ENCODE peak calls at places on chromosomes 16 and 17, in four cellular contexts. G is thyroid gland, Y is BE2C, E is AG04450. N is an unnamed sample. For H3K9me3, the result is how much of the 10 kb centered on the place peaks cover.

GRCh38 chr17:28684963-28685362 is 23.0 kb downstream of the SUPT6H start:
- DNase-seq in G (peak), Y (peak), E (no peak), N (no peak)

GRCh38 chr17:64196626-64197025 is 66.4 kb downstream of the TEX2 start:
- DNase-seq in G (no peak), E (no peak), Y (no peak), N (no peak)

GRCh38 chr17:80254396-80255241 is 6.0 kb upstream of the RNF213 start:
- DNase-seq in E (peak), Y (no peak), G (peak), N (peak)

GRCh38 chr17:56009795-56010715 is 143.2 kb upstream of the ANKFN1 start:
- DNase-seq in G (no peak), E (no peak), Y (no peak), N (no peak)

GRCh38 chr16:27847030-27847550 is 216.4 kb downstream of the GSG1L start:
- DNase-seq in G (no peak), Y (no peak), E (no peak), N (no peak)

GRCh38 chr17:77802811-77803220 is 155.7 kb upstream of the TNRC6C start:
- DNase-seq in G (peak), E (no peak), Y (peak), N (no peak)

GRCh38 chr17:59001158-59001814 is 105.4 kb downstream of the TRIM37 start:
- DNase-seq in G (peak), Y (no peak), E (no peak), N (peak)

GRCh38 chr17:72167593-72167992 is 46.8 kb downstream of the SOX9 start:
- DNase-seq in E (no peak), G (no peak), Y (no peak), N (no peak)

GRCh38 chr17:50926523-50926922 is 60.4 kb upstream of the TOB1 start:
- DNase-seq in E (no peak), Y (no peak), G (no peak), N (no peak)

GRCh38 chr17:40532520-40533253 is 31.3 kb upstream of the TNS4 start:
- DNase-seq in E (no peak), Y (no peak), G (no peak), N (no peak)

GRCh38 chr17:1231456-1231855 is 38.8 kb upstream of the BHLHA9 start:
- DNase-seq in G (no peak), E (no peak), Y (no peak), N (no peak)

GRCh38 chr17:14428640-14429029 is 127.8 kb downstream of the HS3ST3B1 start:
- DNase-seq in G (no peak), Y (no peak), E (no peak), N (no peak)

GRCh38 chr16:7345423-7345822 is 12.8 kb downstream of the RBFOX1 start:
- DNase-seq in G (no peak), Y (no peak), E (no peak), N (no peak)

GRCh38 chr16:75552951-75553350 is 3.1 kb downstream of the TMEM231 start:
- DNase-seq in G (no peak), Y (no peak), E (no peak), N (no peak)

GRCh38 chr17:15250459-15250858 is 14.7 kb downstream of the PMP22 start:
- DNase-seq in Y (no peak), G (no peak), E (no peak), N (no peak)

GRCh38 chr16:57810197-57811024 is 8.1 kb upstream of the KIFC3 start:
- DNase-seq in E (no peak), G (peak), Y (no peak), N (peak)

GRCh38 chr17:915416-916201 is 64.0 kb downstream of the NXN start:
- DNase-seq in Y (no peak), G (peak), E (no peak), N (no peak)

GRCh38 chr17:62724398-62725146 is 83.5 kb downstream of the MARCHF10 start:
- DNase-seq in Y (no peak), G (no peak), E (no peak), N (peak)

GRCh38 chr17:37037590-37038155 is 88.9 kb downstream of the AATF start:
- DNase-seq in E (no peak), Y (no peak), G (no peak), N (no peak)

GRCh38 chr16:68232335-68232734 is 3.6 kb downstream of the ESRP2 start:
- DNase-seq in G (no peak), E (no peak), Y (no peak), N (no peak)

GRCh38 chr16:81686391-81687182 is 92.5 kb upstream of the PLCG2 start:
- DNase-seq in E (no peak), Y (no peak), G (no peak), N (no peak)

GRCh38 chr17:45332989-45333701 is 16.3 kb upstream of the MAP3K14 start:
- DNase-seq in Y (no peak), E (no peak), G (no peak), N (peak)

GRCh38 chr16:79589495-79590134 is 10.9 kb downstream of the MAF start:
- DNase-seq in E (no peak), Y (no peak), G (peak), N (no peak)

GRCh38 chr16:15450624-15451023 is 16.2 kb downstream of the BMERB1 start:
- DNase-seq in Y (no peak), E (no peak), G (no peak), N (no peak)

GRCh38 chr17:69539781-69540319 is 125.4 kb downstream of the MAP2K6 start:
- DNase-seq in E (peak), Y (no peak), G (peak), N (no peak)

GRCh38 chr17:51046527-51047384 is 73.9 kb downstream of the SPAG9 start:
- DNase-seq in Y (peak), G (peak), E (peak), N (no peak)

GRCh38 chr17:1907818-1908698 is 78.3 kb downstream of the RPA1 start:
- DNase-seq in Y (no peak), G (peak), E (no peak), N (peak)

GRCh38 chr17:47760409-47761140 is 27.5 kb downstream of the TBX21 start:
- DNase-seq in E (no peak), Y (no peak), G (no peak), N (no peak)

GRCh38 chr17:47762733-47763132 is 29.7 kb downstream of the TBX21 start:
- DNase-seq in G (no peak), Y (no peak), E (no peak), N (no peak)

GRCh38 chr17:47751471-47751870 is 18.4 kb downstream of the TBX21 start:
- DNase-seq in E (no peak), Y (no peak), G (no peak), N (no peak)

DNA sequence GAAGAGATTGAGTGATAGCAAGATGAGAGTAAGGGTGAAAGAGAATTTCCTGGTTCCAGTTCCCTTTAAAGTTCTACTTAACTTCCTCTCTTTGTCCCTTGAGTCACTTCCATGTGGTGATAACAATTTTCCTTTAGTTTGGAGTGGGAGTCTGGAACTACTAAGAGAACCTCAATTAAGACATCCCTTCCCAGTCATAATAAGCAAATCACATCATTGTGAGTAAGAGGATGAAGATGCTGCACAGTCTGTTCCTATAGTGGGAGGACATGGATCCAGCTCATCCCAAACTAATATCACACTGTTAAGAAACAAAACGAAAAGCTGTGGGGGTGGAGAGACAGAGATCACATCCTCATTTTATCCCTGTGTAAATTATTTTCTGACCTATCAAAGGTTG is 24.4 kb downstream of the TBX21 start:
- DNase-seq in G (no peak), Y (no peak), E (no peak), N (no peak)
- H3K9me3 ChIP-seq in G (under half), Y (under half), E (under half), N (under half)

DNA sequence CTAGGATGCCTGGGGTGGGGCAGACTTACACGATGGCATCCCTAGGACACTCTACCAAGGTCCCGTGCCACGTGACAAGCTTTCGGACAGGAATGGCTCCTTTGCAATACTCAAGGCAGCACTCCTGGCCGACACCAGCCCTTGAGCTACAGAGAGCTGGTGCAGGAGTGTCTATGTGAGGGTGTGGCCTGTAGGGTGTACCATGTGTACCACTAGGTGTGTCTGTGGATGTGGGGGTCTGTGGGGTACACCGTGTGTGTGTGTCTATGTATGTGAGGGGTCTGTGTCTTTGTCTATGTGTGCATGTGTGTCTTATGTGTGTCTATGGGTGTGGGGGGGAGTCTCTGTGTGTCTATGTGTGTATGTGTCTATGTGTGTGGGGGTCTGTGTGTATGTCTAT is 1.9 kb upstream of the TLE7 start:
- DNase-seq in Y (no peak), G (no peak), E (no peak), N (no peak)
- H3K9me3 ChIP-seq in Y (under half), G (under half), E (half or more), N (half or more)

GRCh38 chr17:52606590-52606989 is 448.1 kb upstream of the CA10 start:
- DNase-seq in E (no peak), Y (no peak), G (no peak), N (no peak)

GRCh38 chr17:52604105-52604504 is 445.6 kb upstream of the CA10 start:
- DNase-seq in G (no peak), Y (no peak), E (no peak), N (no peak)

GRCh38 chr17:52606098-52606497 is 447.6 kb upstream of the CA10 start:
- DNase-seq in E (no peak), G (no peak), Y (no peak), N (no peak)
- H3K9me3 ChIP-seq in E (under half), G (under half), Y (under half), N (under half)

DNA sequence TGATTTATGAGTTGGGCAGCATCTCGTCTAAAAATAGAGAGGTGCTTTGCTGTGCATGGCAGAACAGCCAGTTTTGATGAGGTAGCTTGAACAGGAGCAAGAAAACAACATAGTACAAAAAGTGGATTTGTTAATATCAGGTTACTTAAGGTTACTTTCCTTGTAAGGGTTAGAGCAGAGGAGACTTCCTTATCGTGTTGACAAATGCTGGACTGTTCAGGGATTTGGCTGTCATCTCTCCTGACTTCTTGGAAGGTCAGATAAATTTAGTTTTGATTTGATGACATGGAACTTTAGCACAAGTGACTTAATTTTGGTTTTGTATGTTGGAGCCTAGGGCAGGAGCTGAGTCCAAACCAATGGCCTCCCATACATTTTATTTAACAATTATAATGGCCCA is 163.9 kb upstream of the ELAC2 start:
- DNase-seq in E (no peak), Y (no peak), G (no peak), N (no peak)
- H3K9me3 ChIP-seq in E (under half), Y (under half), G (under half), N (under half)

GRCh38 chr17:22506861-22507260 is 814.5 kb downstream of the KCNJ18 start:
- DNase-seq in E (no peak), Y (no peak), G (no peak), N (no peak)
- H3K9me3 ChIP-seq in E (half or more), Y (under half), G (under half), N (under half)

DNA sequence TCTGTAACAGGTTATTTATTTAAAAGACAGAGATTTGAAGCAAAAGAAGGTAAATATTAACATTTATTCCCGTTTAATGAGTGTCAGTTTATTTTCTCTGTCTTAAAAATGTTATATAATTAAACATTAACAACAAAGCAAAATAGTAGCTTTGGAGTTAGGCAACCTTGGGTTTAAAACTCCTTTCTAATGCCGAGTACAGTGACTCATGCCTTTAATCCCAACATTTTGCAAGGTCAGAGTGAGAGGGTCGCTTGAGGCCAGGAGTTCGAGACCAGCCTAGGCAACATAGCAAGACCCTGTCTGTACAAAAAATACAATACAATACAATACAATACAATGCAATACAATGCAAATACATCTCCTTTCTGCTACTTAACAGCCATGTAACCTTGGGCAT is 128.7 kb downstream of the CHD9 start:
- DNase-seq in Y (no peak), G (no peak), E (no peak), N (no peak)
- H3K9me3 ChIP-seq in Y (under half), G (under half), E (under half), N (under half)

GRCh38 chr16:63613701-63614100 is 1508.2 kb downstream of the CDH11 start:
- DNase-seq in E (no peak), G (no peak), Y (no peak), N (no peak)
- H3K9me3 ChIP-seq in E (under half), G (under half), Y (under half), N (under half)

DNA sequence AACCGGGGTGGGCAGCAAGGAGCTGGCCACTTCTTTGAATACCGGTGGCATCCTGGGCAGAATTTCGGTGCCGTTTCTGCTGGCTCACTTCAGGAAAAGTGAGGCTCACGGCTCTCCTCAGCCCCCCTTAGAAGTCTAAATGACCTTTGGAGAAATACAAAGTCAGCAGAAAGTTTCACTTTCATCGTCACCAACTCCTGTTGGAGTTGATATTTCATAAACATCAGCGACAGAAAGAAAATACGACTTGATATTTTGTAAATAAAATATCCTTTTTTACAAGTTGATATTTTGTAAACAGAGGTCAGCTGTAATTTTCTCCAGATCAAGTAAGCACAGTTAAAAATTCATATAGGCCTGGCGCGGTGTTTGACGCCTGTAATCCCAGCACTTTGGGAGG is 781 bp downstream of the ZNF75A start:
- DNase-seq in E (no peak), Y (no peak), G (no peak), N (no peak)
- H3K9me3 ChIP-seq in E (half or more), Y (under half), G (under half), N (half or more)